ENCODE peak calls at places on chromosomes 5 and 9, in four cellular contexts. J is H54; S is NCI-H460; K is CD4-positive, alpha-beta memory T cell. D is an unnamed sample.

GRCh38 chr5:16809816-16810502 is 126.1 kb downstream of the MYO10 start:
- DNase-seq in K (no peak), J (no peak), S (no peak), D (no peak)

GRCh38 chr9:36382484-36382883 is 17.6 kb downstream of the RNF38 start:
- DNase-seq in J (no peak), S (no peak), K (no peak), D (no peak)

GRCh38 chr5:168314735-168315411 is 23.4 kb downstream of the WWC1 start:
- DNase-seq in S (peak; percentile 62), J (no peak), K (no peak), D (no peak)

GRCh38 chr5:123344819-123345426 is 78.3 kb downstream of the CEP120 start:
- DNase-seq in J (no peak), K (no peak), S (peak; percentile 24), D (no peak)

GRCh38 chr5:33401482-33402390 is 39.0 kb upstream of the TARS1 start:
- DNase-seq in J (peak; percentile 30), K (no peak), S (no peak), D (no peak)

GRCh38 chr9:114484854-114485443 is 20.3 kb downstream of the WHRN start:
- DNase-seq in J (peak; percentile 79), K (no peak), S (no peak), D (no peak)

GRCh38 chr5:146395233-146395632 is 51.9 kb upstream of the TCERG1 start:
- DNase-seq in S (no peak), K (no peak), J (no peak), D (no peak)

GRCh38 chr5:90384389-90384788 is 25.2 kb downstream of the CETN3 start:
- DNase-seq in K (no peak), S (no peak), J (no peak), D (no peak)

GRCh38 chr5:172683696-172684464 is 42.8 kb downstream of the NEURL1B start:
- DNase-seq in S (no peak), K (peak; percentile 75), J (no peak), D (no peak)

GRCh38 chr5:137190441-137190840 is 308.7 kb downstream of the SPOCK1 start:
- DNase-seq in S (no peak), K (no peak), J (no peak), D (no peak)

GRCh38 chr9:85155380-85155779 is 485.9 kb downstream of the NTRK2 start:
- DNase-seq in S (no peak), J (no peak), K (no peak), D (no peak)

GRCh38 chr5:142065273-142065672 is 43.3 kb upstream of the NDFIP1 start:
- DNase-seq in S (no peak), J (no peak), K (no peak), D (no peak)

GRCh38 chr9:79209012-79209411 is 362.8 kb upstream of the TLE4 start:
- DNase-seq in S (no peak), J (no peak), K (no peak), D (no peak)

GRCh38 chr5:17177491-17178204 is 39.8 kb upstream of the BASP1 start:
- DNase-seq in S (no peak), K (no peak), J (no peak), D (no peak)

GRCh38 chr9:79131375-79131774 is 440.4 kb upstream of the TLE4 start:
- DNase-seq in K (no peak), J (no peak), S (no peak), D (no peak)

GRCh38 chr9:86731511-86731993 is 215.8 kb downstream of the GAS1 start:
- DNase-seq in S (no peak), J (no peak), K (no peak), D (no peak)